ENCODE peak calls at places on chromosomes 4 and X, in nine cellular contexts. One of them, this sample, is unnamed.

GRCh38 chr4:55543858-55544257 is 2.9 kb downstream of the CLOCK start:
- DNase-seq in HT-29: no peak
- DNase-seq in foreskin melanocyte: no peak
- DNase-seq in A172: no peak
- DNase-seq in stimulated activated CD4-positive, alpha-beta T cell treated with anti-CD3 and anti-CD28 coated beads, Interleukin-15, amount 100 ng/mL, for 24 hours: no peak
- DNase-seq in left colon: no peak
- DNase-seq in NCI-H1092 treated with DMSO at 0.1 percent for 48 hours: peak; percentile 4
- DNase-seq in erythroblast: peak; percentile 50
- DNase-seq in A549: no peak
- DNase-seq in this sample: no peak

GRCh38 chr4:73187325-73187724 is 71.3 kb downstream of the ANKRD17 start:
- DNase-seq in left colon: no peak
- DNase-seq in foreskin melanocyte: no peak
- DNase-seq in erythroblast: peak; percentile 11
- DNase-seq in NCI-H1092 treated with DMSO at 0.1 percent for 48 hours: no peak
- DNase-seq in A172: peak; percentile 1
- DNase-seq in stimulated activated CD4-positive, alpha-beta T cell treated with anti-CD3 and anti-CD28 coated beads, Interleukin-15, amount 100 ng/mL, for 24 hours: no peak
- DNase-seq in HT-29: no peak
- DNase-seq in A549: no peak
- DNase-seq in this sample: no peak

GRCh38 chr4:154982187-154983047 is 201.3 kb downstream of the RBM46 start:
- DNase-seq in foreskin melanocyte: peak; percentile 25
- DNase-seq in A549: peak; percentile 32
- DNase-seq in stimulated activated CD4-positive, alpha-beta T cell treated with anti-CD3 and anti-CD28 coated beads, Interleukin-15, amount 100 ng/mL, for 24 hours: peak; percentile 47
- DNase-seq in HT-29: peak; percentile 69
- DNase-seq in left colon: peak; percentile 28
- DNase-seq in erythroblast: peak; percentile 46
- DNase-seq in NCI-H1092 treated with DMSO at 0.1 percent for 48 hours: peak; percentile 32
- DNase-seq in A172: peak; percentile 53
- DNase-seq in this sample: peak; percentile 79

GRCh38 chrX:115058276-115058675 is 40.9 kb upstream of the IL13RA2 start:
- DNase-seq in NCI-H1092 treated with DMSO at 0.1 percent for 48 hours: no peak
- DNase-seq in foreskin melanocyte: no peak
- DNase-seq in HT-29: no peak
- DNase-seq in erythroblast: no peak
- DNase-seq in A172: peak; percentile 59
- DNase-seq in left colon: no peak
- DNase-seq in stimulated activated CD4-positive, alpha-beta T cell treated with anti-CD3 and anti-CD28 coated beads, Interleukin-15, amount 100 ng/mL, for 24 hours: no peak
- DNase-seq in A549: no peak
- DNase-seq in this sample: no peak

GRCh38 chr4:20279381-20279780 is 27.7 kb downstream of the SLIT2 start:
- DNase-seq in foreskin melanocyte: no peak
- DNase-seq in left colon: no peak
- DNase-seq in NCI-H1092 treated with DMSO at 0.1 percent for 48 hours: no peak
- DNase-seq in A172: no peak
- DNase-seq in erythroblast: no peak
- DNase-seq in HT-29: no peak
- DNase-seq in A549: no peak
- DNase-seq in stimulated activated CD4-positive, alpha-beta T cell treated with anti-CD3 and anti-CD28 coated beads, Interleukin-15, amount 100 ng/mL, for 24 hours: no peak
- DNase-seq in this sample: no peak

GRCh38 chr4:139828966-139829662 is 163.5 kb downstream of the MGST2 start:
- DNase-seq in A549: no peak
- DNase-seq in A172: no peak
- DNase-seq in left colon: no peak
- DNase-seq in HT-29: no peak
- DNase-seq in foreskin melanocyte: no peak
- DNase-seq in NCI-H1092 treated with DMSO at 0.1 percent for 48 hours: no peak
- DNase-seq in erythroblast: no peak
- DNase-seq in stimulated activated CD4-positive, alpha-beta T cell treated with anti-CD3 and anti-CD28 coated beads, Interleukin-15, amount 100 ng/mL, for 24 hours: no peak
- DNase-seq in this sample: no peak

GRCh38 chr4:121736735-121737351 is 28.1 kb downstream of the SMIM43 start:
- DNase-seq in stimulated activated CD4-positive, alpha-beta T cell treated with anti-CD3 and anti-CD28 coated beads, Interleukin-15, amount 100 ng/mL, for 24 hours: peak; percentile 19
- DNase-seq in HT-29: peak; percentile 84
- DNase-seq in A549: peak; percentile 49
- DNase-seq in A172: peak; percentile 62
- DNase-seq in NCI-H1092 treated with DMSO at 0.1 percent for 48 hours: peak; percentile 46
- DNase-seq in left colon: no peak
- DNase-seq in foreskin melanocyte: no peak
- DNase-seq in erythroblast: peak; percentile 72
- DNase-seq in this sample: no peak

GRCh38 chr4:32824321-32824720 is 2104.2 kb downstream of the PCDH7 start:
- DNase-seq in foreskin melanocyte: no peak
- DNase-seq in A549: no peak
- DNase-seq in A172: peak; percentile 41
- DNase-seq in HT-29: peak; percentile 25
- DNase-seq in stimulated activated CD4-positive, alpha-beta T cell treated with anti-CD3 and anti-CD28 coated beads, Interleukin-15, amount 100 ng/mL, for 24 hours: no peak
- DNase-seq in NCI-H1092 treated with DMSO at 0.1 percent for 48 hours: no peak
- DNase-seq in erythroblast: no peak
- DNase-seq in left colon: no peak
- DNase-seq in this sample: no peak

GRCh38 chr4:7392438-7393374 is 42.0 kb downstream of the PSAPL1 start:
- DNase-seq in HT-29: no peak
- DNase-seq in foreskin melanocyte: peak; percentile 9
- DNase-seq in left colon: no peak
- DNase-seq in NCI-H1092 treated with DMSO at 0.1 percent for 48 hours: no peak
- DNase-seq in stimulated activated CD4-positive, alpha-beta T cell treated with anti-CD3 and anti-CD28 coated beads, Interleukin-15, amount 100 ng/mL, for 24 hours: no peak
- DNase-seq in erythroblast: no peak
- DNase-seq in A172: no peak
- DNase-seq in A549: no peak
- DNase-seq in this sample: peak; percentile 30

GRCh38 chrX:1661048-1661921 is 46.4 kb downstream of the ASMT start:
- DNase-seq in HT-29: no peak
- DNase-seq in NCI-H1092 treated with DMSO at 0.1 percent for 48 hours: no peak
- DNase-seq in left colon: peak; percentile 77
- DNase-seq in erythroblast: peak; percentile 13
- DNase-seq in A172: no peak
- DNase-seq in foreskin melanocyte: no peak
- DNase-seq in stimulated activated CD4-positive, alpha-beta T cell treated with anti-CD3 and anti-CD28 coated beads, Interleukin-15, amount 100 ng/mL, for 24 hours: peak; percentile 93
- DNase-seq in A549: no peak
- DNase-seq in this sample: peak; percentile 98

GRCh38 chr4:56127698-56128097 is 179.0 kb downstream of the CEP135 start:
- DNase-seq in A172: no peak
- DNase-seq in stimulated activated CD4-positive, alpha-beta T cell treated with anti-CD3 and anti-CD28 coated beads, Interleukin-15, amount 100 ng/mL, for 24 hours: no peak
- DNase-seq in A549: no peak
- DNase-seq in erythroblast: no peak
- DNase-seq in left colon: no peak
- DNase-seq in NCI-H1092 treated with DMSO at 0.1 percent for 48 hours: no peak
- DNase-seq in foreskin melanocyte: no peak
- DNase-seq in HT-29: no peak
- DNase-seq in this sample: no peak

GRCh38 chrX:78595901-78596502 is 63.1 kb downstream of the RTL3 start:
- DNase-seq in A549: no peak
- DNase-seq in stimulated activated CD4-positive, alpha-beta T cell treated with anti-CD3 and anti-CD28 coated beads, Interleukin-15, amount 100 ng/mL, for 24 hours: peak; percentile 7
- DNase-seq in left colon: no peak
- DNase-seq in HT-29: no peak
- DNase-seq in foreskin melanocyte: no peak
- DNase-seq in A172: no peak
- DNase-seq in NCI-H1092 treated with DMSO at 0.1 percent for 48 hours: no peak
- DNase-seq in erythroblast: peak; percentile 0
- DNase-seq in this sample: no peak

GRCh38 chr4:2371765-2372487 is 46.5 kb downstream of the ZFYVE28 start:
- DNase-seq in foreskin melanocyte: no peak
- DNase-seq in HT-29: no peak
- DNase-seq in A549: no peak
- DNase-seq in stimulated activated CD4-positive, alpha-beta T cell treated with anti-CD3 and anti-CD28 coated beads, Interleukin-15, amount 100 ng/mL, for 24 hours: no peak
- DNase-seq in left colon: no peak
- DNase-seq in erythroblast: no peak
- DNase-seq in A172: no peak
- DNase-seq in NCI-H1092 treated with DMSO at 0.1 percent for 48 hours: no peak
- DNase-seq in this sample: no peak

GRCh38 chrX:151183912-151184565 is 7.7 kb downstream of the GPR50 start:
- DNase-seq in A172: no peak
- DNase-seq in left colon: no peak
- DNase-seq in erythroblast: no peak
- DNase-seq in foreskin melanocyte: no peak
- DNase-seq in stimulated activated CD4-positive, alpha-beta T cell treated with anti-CD3 and anti-CD28 coated beads, Interleukin-15, amount 100 ng/mL, for 24 hours: no peak
- DNase-seq in A549: no peak
- DNase-seq in HT-29: no peak
- DNase-seq in NCI-H1092 treated with DMSO at 0.1 percent for 48 hours: no peak
- DNase-seq in this sample: peak; percentile 45

GRCh38 chrX:150833454-150834056 is 64.9 kb downstream of the CD99L2 start:
- DNase-seq in A549: no peak
- DNase-seq in stimulated activated CD4-positive, alpha-beta T cell treated with anti-CD3 and anti-CD28 coated beads, Interleukin-15, amount 100 ng/mL, for 24 hours: no peak
- DNase-seq in A172: no peak
- DNase-seq in erythroblast: no peak
- DNase-seq in NCI-H1092 treated with DMSO at 0.1 percent for 48 hours: no peak
- DNase-seq in HT-29: no peak
- DNase-seq in foreskin melanocyte: no peak
- DNase-seq in left colon: no peak
- DNase-seq in this sample: no peak

GRCh38 chrX:19592952-19593351 is 77.6 kb upstream of the MAP3K15 start:
- DNase-seq in HT-29: no peak
- DNase-seq in NCI-H1092 treated with DMSO at 0.1 percent for 48 hours: no peak
- DNase-seq in A172: no peak
- DNase-seq in erythroblast: no peak
- DNase-seq in left colon: no peak
- DNase-seq in stimulated activated CD4-positive, alpha-beta T cell treated with anti-CD3 and anti-CD28 coated beads, Interleukin-15, amount 100 ng/mL, for 24 hours: no peak
- DNase-seq in A549: no peak
- DNase-seq in foreskin melanocyte: no peak
- DNase-seq in this sample: no peak

GRCh38 chr4:141417387-141417786 is 196.7 kb downstream of the ZNF330 start:
- DNase-seq in A172: no peak
- DNase-seq in foreskin melanocyte: no peak
- DNase-seq in A549: no peak
- DNase-seq in stimulated activated CD4-positive, alpha-beta T cell treated with anti-CD3 and anti-CD28 coated beads, Interleukin-15, amount 100 ng/mL, for 24 hours: no peak
- DNase-seq in NCI-H1092 treated with DMSO at 0.1 percent for 48 hours: no peak
- DNase-seq in left colon: no peak
- DNase-seq in HT-29: no peak
- DNase-seq in erythroblast: no peak
- DNase-seq in this sample: no peak

GRCh38 chr4:83269256-83269655 is 15.3 kb downstream of the COQ2 start:
- DNase-seq in NCI-H1092 treated with DMSO at 0.1 percent for 48 hours: no peak
- DNase-seq in A549: no peak
- DNase-seq in A172: no peak
- DNase-seq in HT-29: no peak
- DNase-seq in stimulated activated CD4-positive, alpha-beta T cell treated with anti-CD3 and anti-CD28 coated beads, Interleukin-15, amount 100 ng/mL, for 24 hours: no peak
- DNase-seq in left colon: no peak
- DNase-seq in foreskin melanocyte: no peak
- DNase-seq in erythroblast: no peak
- DNase-seq in this sample: no peak

GRCh38 chrX:9310596-9310995 is 154.3 kb upstream of the TBL1X start:
- DNase-seq in erythroblast: no peak
- DNase-seq in A172: peak; percentile 73
- DNase-seq in foreskin melanocyte: no peak
- DNase-seq in A549: no peak
- DNase-seq in left colon: no peak
- DNase-seq in NCI-H1092 treated with DMSO at 0.1 percent for 48 hours: no peak
- DNase-seq in HT-29: no peak
- DNase-seq in stimulated activated CD4-positive, alpha-beta T cell treated with anti-CD3 and anti-CD28 coated beads, Interleukin-15, amount 100 ng/mL, for 24 hours: no peak
- DNase-seq in this sample: no peak

GRCh38 chrX:68878977-68879376 is 50.2 kb downstream of the EFNB1 start:
- DNase-seq in A172: no peak
- DNase-seq in A549: no peak
- DNase-seq in left colon: no peak
- DNase-seq in foreskin melanocyte: no peak
- DNase-seq in NCI-H1092 treated with DMSO at 0.1 percent for 48 hours: peak; percentile 28
- DNase-seq in erythroblast: no peak
- DNase-seq in HT-29: no peak
- DNase-seq in stimulated activated CD4-positive, alpha-beta T cell treated with anti-CD3 and anti-CD28 coated beads, Interleukin-15, amount 100 ng/mL, for 24 hours: no peak
- DNase-seq in this sample: no peak

GRCh38 chr4:25842229-25842840 is 20.5 kb downstream of the SEL1L3 start:
- DNase-seq in stimulated activated CD4-positive, alpha-beta T cell treated with anti-CD3 and anti-CD28 coated beads, Interleukin-15, amount 100 ng/mL, for 24 hours: peak; percentile 43
- DNase-seq in NCI-H1092 treated with DMSO at 0.1 percent for 48 hours: no peak
- DNase-seq in left colon: no peak
- DNase-seq in erythroblast: peak; percentile 6
- DNase-seq in A549: no peak
- DNase-seq in HT-29: no peak
- DNase-seq in foreskin melanocyte: no peak
- DNase-seq in A172: no peak
- DNase-seq in this sample: no peak

GRCh38 chrX:69065451-69065850 is 99.8 kb downstream of the PJA1 start:
- DNase-seq in A172: peak; percentile 1
- DNase-seq in left colon: peak; percentile 9
- DNase-seq in foreskin melanocyte: no peak
- DNase-seq in NCI-H1092 treated with DMSO at 0.1 percent for 48 hours: no peak
- DNase-seq in stimulated activated CD4-positive, alpha-beta T cell treated with anti-CD3 and anti-CD28 coated beads, Interleukin-15, amount 100 ng/mL, for 24 hours: no peak
- DNase-seq in HT-29: no peak
- DNase-seq in A549: no peak
- DNase-seq in erythroblast: no peak
- DNase-seq in this sample: peak; percentile 6

GRCh38 chr4:101346312-101346561 is 1.1 kb downstream of the PPP3CA start:
- DNase-seq in foreskin melanocyte: no peak
- DNase-seq in A172: no peak
- DNase-seq in HT-29: no peak
- DNase-seq in erythroblast: no peak
- DNase-seq in left colon: no peak
- DNase-seq in A549: no peak
- DNase-seq in stimulated activated CD4-positive, alpha-beta T cell treated with anti-CD3 and anti-CD28 coated beads, Interleukin-15, amount 100 ng/mL, for 24 hours: no peak
- DNase-seq in NCI-H1092 treated with DMSO at 0.1 percent for 48 hours: peak; percentile 44
- DNase-seq in this sample: no peak

This sample was measured in H9.